ENCODE peak calls at places on chromosomes 11 and 22, in nine cellular contexts. F, B, Y, Z, V, D, T, M and K are unnamed samples.
A peak's percentile ranks its signal among the peaks of the same experiment; 100 is the strongest.

GRCh38 chr11:85756401-85757200 is 54.3 kb downstream of the SYTL2 start:
- DNase-seq in F (no peak), B (no peak), Y (no peak), Z (no peak), V (no peak), D (peak; percentile 80), T (no peak), M (peak; percentile 78), K (no peak)

GRCh38 chr22:45938913-45939312 is 38.0 kb downstream of the WNT7B start:
- DNase-seq in F (no peak), B (no peak), Y (no peak), Z (no peak), V (no peak), D (no peak), T (no peak), M (no peak), K (no peak)

GRCh38 chr11:63985812-63986155 is 454 bp upstream of the OTUB1 start:
- DNase-seq in F (no peak), B (no peak), Y (peak; percentile 72), Z (no peak), V (no peak), D (no peak), T (no peak), M (peak; percentile 60), K (peak; percentile 92)

GRCh38 chr11:25520459-25520858 is 811.5 kb upstream of the ANO3 start:
- DNase-seq in F (no peak), B (no peak), Y (no peak), Z (no peak), V (no peak), D (no peak), T (no peak), M (no peak), K (no peak)

GRCh38 chr11:84526250-84526649 is 1100.9 kb downstream of the DLG2 start:
- DNase-seq in F (no peak), B (no peak), Y (no peak), Z (no peak), V (no peak), D (no peak), T (no peak), M (no peak), K (no peak)

GRCh38 chr11:120517390-120518315 is 6.1 kb downstream of the GRIK4 start:
- DNase-seq in F (peak; percentile 52), B (no peak), Y (peak; percentile 47), Z (no peak), V (peak; percentile 39), D (no peak), T (no peak), M (no peak), K (peak; percentile 53)

GRCh38 chr22:49950396-49950994 is 10.1 kb upstream of the PIM3 start:
- DNase-seq in F (no peak), B (no peak), Y (peak; percentile 78), Z (no peak), V (no peak), D (no peak), T (no peak), M (peak; percentile 61), K (peak; percentile 78)

GRCh38 chr11:110044226-110044968 is 48.8 kb upstream of the ZC3H12C start:
- DNase-seq in F (no peak), B (no peak), Y (no peak), Z (no peak), V (no peak), D (peak; percentile 26), T (no peak), M (no peak), K (no peak)

GRCh38 chr11:31788066-31788465 is 23.1 kb downstream of the PAX6 start:
- DNase-seq in F (no peak), B (no peak), Y (no peak), Z (no peak), V (no peak), D (no peak), T (no peak), M (no peak), K (no peak)

GRCh38 chr11:70663815-70664214 is 265.5 kb downstream of the CTTN start:
- DNase-seq in F (no peak), B (no peak), Y (no peak), Z (no peak), V (no peak), D (no peak), T (no peak), M (no peak), K (no peak)

GRCh38 chr11:12693485-12694181 is 19.4 kb downstream of the TEAD1 start:
- DNase-seq in F (peak; percentile 99), B (peak; percentile 33), Y (peak; percentile 50), Z (peak; percentile 94), V (peak; percentile 100), D (peak; percentile 57), T (no peak), M (peak; percentile 54), K (no peak)

GRCh38 chr11:132644511-132644910 is 887.8 kb downstream of the OPCML start:
- DNase-seq in F (no peak), B (no peak), Y (no peak), Z (no peak), V (no peak), D (no peak), T (no peak), M (no peak), K (no peak)

DNA sequence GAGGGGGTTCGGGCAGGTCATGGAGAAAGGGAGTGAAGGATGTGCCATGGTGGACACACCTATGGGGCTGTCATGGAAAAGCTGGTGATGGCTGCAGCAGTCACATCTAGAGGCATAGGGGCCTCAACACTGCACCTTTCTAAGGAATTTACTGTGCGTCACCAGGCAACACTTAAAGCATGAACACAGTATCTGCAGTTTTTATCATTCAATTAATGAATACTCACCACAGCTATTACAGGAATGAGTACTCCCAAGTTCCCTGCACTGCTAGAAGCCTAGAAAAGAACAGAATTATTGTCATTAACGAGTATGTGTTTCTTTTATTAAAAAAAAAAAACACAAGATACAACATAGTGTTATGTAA is 19.0 kb downstream of the SERPIND1 start:
- DNase-seq in F (no peak), B (no peak), Y (no peak), Z (no peak), V (peak; percentile 69), D (no peak), T (no peak), M (no peak), K (no peak)
- H3K27ac ChIP-seq in F (no peak overlapping the region), B (no peak overlapping the region), Y (no peak overlapping the region), Z (no peak overlapping the region), V (no peak overlapping the region), D (no peak overlapping the region), T (peak overlapping the region; percentile 95), M (no peak overlapping the region), K (no peak overlapping the region)

DNA sequence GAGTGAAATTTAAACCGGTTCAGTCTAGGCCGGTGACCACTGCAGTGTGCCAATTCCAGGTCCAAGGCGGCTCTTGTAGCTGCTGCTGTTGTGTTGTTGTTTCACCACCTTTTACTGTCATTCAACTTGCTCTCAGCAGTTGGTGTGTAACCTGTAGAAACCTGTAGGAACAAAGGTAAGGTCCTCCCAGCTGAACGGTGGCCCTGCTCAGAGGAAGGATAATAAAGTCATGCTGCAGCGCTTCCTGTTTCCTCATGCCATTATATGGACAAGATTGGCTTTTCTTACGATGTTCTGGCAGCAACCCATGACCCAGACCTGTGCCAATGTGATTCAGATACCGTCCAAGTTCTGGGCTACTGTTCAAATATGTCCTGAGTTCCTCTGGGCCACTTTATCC is 13.4 kb downstream of the FAM181B start:
- DNase-seq in F (no peak), B (no peak), Y (no peak), Z (no peak), V (no peak), D (no peak), T (no peak), M (peak; percentile 19), K (no peak)
- H3K27ac ChIP-seq in F (no peak overlapping the region), B (peak overlapping the region; percentile 21), Y (no peak overlapping the region), Z (no peak overlapping the region), V (no peak overlapping the region), D (no peak overlapping the region), T (peak overlapping the region; percentile 78), M (no peak overlapping the region), K (no peak overlapping the region)

DNA sequence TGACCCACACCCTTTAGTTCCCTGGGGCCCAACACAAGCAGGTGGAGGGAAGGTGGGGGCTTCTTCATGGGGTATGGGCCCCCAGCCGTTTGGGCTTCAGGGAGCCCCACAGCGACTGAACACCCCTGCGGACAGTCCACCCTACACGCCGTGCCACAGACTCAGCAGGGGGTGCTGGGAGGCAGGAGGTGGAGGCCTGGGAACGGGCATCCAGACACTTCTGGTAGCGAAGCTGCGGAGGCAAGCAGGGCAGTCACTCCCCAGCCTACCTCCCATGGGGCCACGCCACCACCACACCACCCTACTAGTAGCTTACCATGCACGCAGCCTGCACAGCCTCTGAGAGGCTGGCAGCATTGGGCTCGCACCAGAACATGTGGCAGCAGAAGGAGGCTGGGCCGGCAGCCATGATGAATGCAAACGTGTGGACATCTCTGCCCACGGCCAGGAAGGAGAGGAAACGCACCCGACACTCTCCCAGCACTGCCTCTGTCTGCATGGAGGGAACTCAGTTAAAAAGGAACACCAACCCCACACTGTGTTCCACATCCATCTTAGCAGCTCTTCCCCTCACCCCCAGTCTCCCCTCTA is 5.3 kb downstream of the SMPD1 start:
- DNase-seq in F (no peak), B (no peak), Y (no peak), Z (no peak), V (no peak), D (no peak), T (no peak), M (no peak), K (no peak)
- H3K27ac ChIP-seq in F (no peak overlapping the region), B (no peak overlapping the region), Y (no peak overlapping the region), Z (no peak overlapping the region), V (no peak overlapping the region), D (no peak overlapping the region), T (no peak overlapping the region), M (no peak overlapping the region), K (no peak overlapping the region)

GRCh38 chr11:8765294-8765693 is 82.7 kb downstream of the RPL27A start:
- DNase-seq in F (peak; percentile 85), B (no peak), Y (no peak), Z (peak; percentile 44), V (peak; percentile 89), D (no peak), T (no peak), M (no peak), K (no peak)

GRCh38 chr11:8766043-8766992 is 83.7 kb downstream of the RPL27A start:
- DNase-seq in F (peak; percentile 52), B (no peak), Y (no peak), Z (no peak), V (peak; percentile 92), D (no peak), T (no peak), M (no peak), K (peak; percentile 41)

GRCh38 chr11:8768625-8769333 is 86.2 kb downstream of the RPL27A start:
- DNase-seq in F (peak; percentile 89), B (peak; percentile 62), Y (no peak), Z (no peak), V (peak; percentile 89), D (no peak), T (no peak), M (no peak), K (no peak)

GRCh38 chr11:8767466-8768142 is 85.0 kb downstream of the RPL27A start:
- DNase-seq in F (no peak), B (no peak), Y (no peak), Z (no peak), V (peak; percentile 88), D (no peak), T (no peak), M (no peak), K (no peak)

DNA sequence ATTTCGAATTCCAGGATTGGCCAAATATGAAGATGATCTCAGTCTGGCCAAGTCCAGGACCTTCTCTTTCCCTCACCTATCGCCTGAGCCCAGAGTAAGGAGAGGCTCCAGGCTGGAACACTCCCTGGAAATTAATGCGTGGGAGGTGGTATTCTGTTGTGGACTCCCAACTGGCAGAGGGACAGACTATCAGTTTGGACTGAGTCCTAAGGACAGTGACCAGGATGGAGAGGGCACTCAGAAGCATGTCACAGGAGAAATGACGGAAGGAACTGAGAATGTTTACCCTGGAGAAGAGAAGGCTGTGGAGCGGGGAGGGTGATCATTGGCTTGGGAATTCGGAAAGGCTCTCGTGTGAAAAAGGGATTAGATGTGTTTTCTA is 84.4 kb downstream of the RPL27A start:
- DNase-seq in F (no peak), B (no peak), Y (no peak), Z (no peak), V (no peak), D (no peak), T (no peak), M (no peak), K (no peak)
- H3K27ac ChIP-seq in F (peak overlapping the region; percentile 58), B (peak overlapping the region; percentile 87), Y (peak overlapping the region; percentile 36), Z (peak overlapping the region; percentile 11), V (peak overlapping the region; percentile 74), D (no peak overlapping the region), T (no peak overlapping the region), M (peak overlapping the region; percentile 77), K (peak overlapping the region; percentile 57)